ENCODE peak calls at places on chromosomes 12 and 14, in five cellular contexts. N, H, X, O and P are unnamed samples.

GRCh38 chr14:69573841-69574265 is 818 bp downstream of the CCDC177 start:
- DNase-seq in N (no peak), H (peak), X (no peak), O (no peak), P (no peak)

GRCh38 chr12:52837341-52837741 is 3.2 kb upstream of the KRT79 start:
- DNase-seq in N (peak), H (no peak), X (peak), O (no peak), P (peak)

GRCh38 chr14:29390046-29390841 is 537.4 kb downstream of the PRKD1 start:
- DNase-seq in N (no peak), H (no peak), X (no peak), O (no peak), P (no peak)

GRCh38 chr12:11906284-11906935 is 164.3 kb upstream of the BCL2L14 start:
- DNase-seq in N (peak), H (no peak), X (no peak), O (no peak), P (no peak)

GRCh38 chr12:15172423-15172822 is 48.8 kb downstream of the RERG start:
- DNase-seq in N (no peak), H (no peak), X (no peak), O (no peak), P (no peak)

GRCh38 chr14:67532998-67533753 is at the start of gene PLEKHH1:
- DNase-seq in N (peak), H (peak), X (peak), O (peak), P (peak)

GRCh38 chr14:99422220-99423010 is 58.2 kb downstream of the SETD3 start:
- DNase-seq in N (no peak), H (no peak), X (no peak), O (no peak), P (no peak)

GRCh38 chr12:17276196-17276595 is 670.2 kb upstream of the LMO3 start:
- DNase-seq in N (no peak), H (no peak), X (no peak), O (no peak), P (no peak)

GRCh38 chr12:116594325-116595038 is 35.3 kb downstream of the MAP1LC3B2 start:
- DNase-seq in N (no peak), H (no peak), X (no peak), O (no peak), P (no peak)

GRCh38 chr12:42686514-42687172 is 97.1 kb upstream of the PRICKLE1 start:
- DNase-seq in N (peak), H (no peak), X (peak), O (no peak), P (no peak)

GRCh38 chr12:14948672-14949071 is 10.3 kb upstream of the ERP27 start:
- DNase-seq in N (peak), H (no peak), X (no peak), O (no peak), P (no peak)

GRCh38 chr12:130984183-130985058 is 30.7 kb downstream of the ADGRD1 start:
- DNase-seq in N (no peak), H (no peak), X (no peak), O (no peak), P (no peak)

GRCh38 chr12:50641566-50641965 is 122.3 kb upstream of the ATF1 start:
- DNase-seq in N (no peak), H (no peak), X (peak), O (no peak), P (no peak)

GRCh38 chr12:131104464-131105350 is 151.0 kb downstream of the ADGRD1 start:
- DNase-seq in N (peak), H (peak), X (no peak), O (peak), P (no peak)

GRCh38 chr12:108357834-108358579 is 18.9 kb upstream of the CMKLR1 start:
- DNase-seq in N (no peak), H (no peak), X (no peak), O (no peak), P (no peak)

GRCh38 chr12:2733493-2734252 is 61.1 kb upstream of the FKBP4 start:
- DNase-seq in N (no peak), H (peak), X (no peak), O (no peak), P (no peak)

GRCh38 chr12:72471806-72472205 is 199.6 kb downstream of the TRHDE start:
- DNase-seq in N (no peak), H (no peak), X (no peak), O (no peak), P (no peak)
- H3K27ac ChIP-seq in N (no peak), H (no peak), X (no peak), O (no peak), P (no peak)

GRCh38 chr14:103521438-103521961 is 1.1 kb downstream of the CKB start:
- DNase-seq in N (no peak), H (no peak), X (no peak), O (no peak), P (no peak)

GRCh38 chr14:103522649-103523582 is at the start of gene CKB:
- DNase-seq in N (peak), H (peak), X (no peak), O (peak), P (no peak)

GRCh38 chr14:103523583-103523969 is 946 bp upstream of the CKB start:
- DNase-seq in N (no peak), H (no peak), X (no peak), O (no peak), P (no peak)

GRCh38 chr14:103520657-103521437 is 1.8 kb downstream of the CKB start:
- DNase-seq in N (peak), H (peak), X (no peak), O (peak), P (no peak)

GRCh38 chr14:103522028-103522581 is 525 bp downstream of the CKB start:
- DNase-seq in N (no peak), H (no peak), X (no peak), O (no peak), P (no peak)
- H3K27ac ChIP-seq in N (no peak), H (peak), X (no peak), O (peak), P (peak)

GRCh38 chr12:125888921-125889320 is 823.7 kb downstream of the AACS start:
- DNase-seq in N (no peak), H (no peak), X (no peak), O (no peak), P (no peak)

GRCh38 chr12:125890983-125891382 is 825.7 kb downstream of the AACS start:
- DNase-seq in N (no peak), H (no peak), X (no peak), O (no peak), P (no peak)

GRCh38 chr12:125889742-125890141 is 824.5 kb downstream of the AACS start:
- DNase-seq in N (no peak), H (no peak), X (no peak), O (no peak), P (no peak)

GRCh38 chr12:125892276-125892675 is 827.0 kb downstream of the AACS start:
- DNase-seq in N (no peak), H (no peak), X (peak), O (no peak), P (no peak)

DNA sequence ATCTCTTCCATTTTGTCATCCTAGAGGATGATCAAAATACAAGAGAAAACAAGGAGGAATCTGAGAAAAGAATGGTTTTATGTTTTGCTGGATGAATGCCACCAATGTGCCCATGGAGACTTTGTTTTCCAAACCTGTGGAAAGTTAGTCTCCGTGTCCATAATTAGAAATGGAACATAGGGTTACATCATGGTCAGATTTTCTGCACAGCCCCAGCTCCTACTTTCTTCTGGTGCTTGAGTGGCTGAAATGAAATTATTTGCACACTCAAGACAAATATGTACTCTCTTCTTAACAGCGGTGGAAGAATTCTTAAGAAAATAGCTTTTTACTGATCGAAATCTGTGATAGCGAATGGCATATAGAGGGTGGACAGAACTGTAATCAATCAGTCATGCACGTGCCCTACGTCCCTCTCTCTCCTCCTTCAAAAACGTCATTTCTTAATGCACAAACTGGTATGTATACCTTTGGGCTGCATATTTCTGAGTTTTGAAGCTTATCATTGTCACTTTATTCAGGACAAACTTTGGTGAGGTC is 825.2 kb downstream of the AACS start:
- DNase-seq in N (no peak), H (no peak), X (no peak), O (no peak), P (no peak)
- H3K27ac ChIP-seq in N (no peak), H (no peak), X (no peak), O (peak), P (no peak)

DNA sequence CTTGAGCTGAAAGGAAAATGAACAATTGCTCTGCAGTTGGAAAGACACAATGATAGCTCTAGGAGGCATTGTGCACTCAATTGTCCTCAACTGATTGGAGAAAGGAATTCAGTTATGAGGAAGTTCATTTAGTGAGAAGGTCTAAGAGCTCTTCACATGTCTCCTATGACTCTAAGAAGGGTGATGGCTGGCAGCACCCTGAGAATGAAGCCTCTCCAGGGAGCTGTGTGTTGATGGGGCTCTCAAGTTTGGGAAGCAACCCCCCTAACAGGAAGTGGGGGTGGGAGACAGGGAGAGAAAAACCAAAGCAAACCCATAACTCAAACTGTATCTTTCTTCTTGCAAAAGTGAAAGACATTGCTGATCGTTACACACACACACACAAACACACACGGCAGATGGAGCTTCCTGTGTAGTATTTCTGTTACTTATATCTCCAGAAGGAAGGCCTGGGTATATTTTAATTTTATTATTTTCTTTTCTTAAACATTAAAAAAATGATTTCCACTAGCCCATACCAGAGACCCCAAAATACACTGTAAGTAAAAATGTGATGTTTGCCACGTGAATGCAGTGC is 21.2 kb downstream of the CHST11 start:
- DNase-seq in N (no peak), H (no peak), X (no peak), O (no peak), P (no peak)
- H3K27ac ChIP-seq in N (no peak), H (no peak), X (no peak), O (peak), P (no peak)

GRCh38 chr14:22627506-22628263 is 16.5 kb downstream of the OR6J1 start:
- DNase-seq in N (no peak), H (no peak), X (no peak), O (no peak), P (no peak)

GRCh38 chr14:22630066-22630465 is 14.1 kb downstream of the OR6J1 start:
- DNase-seq in N (no peak), H (peak), X (no peak), O (no peak), P (no peak)

GRCh38 chr14:22629357-22629756 is 14.8 kb downstream of the OR6J1 start:
- DNase-seq in N (no peak), H (no peak), X (no peak), O (no peak), P (no peak)

GRCh38 chr14:22623047-22623446 is 21.1 kb downstream of the OR6J1 start:
- DNase-seq in N (no peak), H (no peak), X (no peak), O (no peak), P (no peak)

DNA sequence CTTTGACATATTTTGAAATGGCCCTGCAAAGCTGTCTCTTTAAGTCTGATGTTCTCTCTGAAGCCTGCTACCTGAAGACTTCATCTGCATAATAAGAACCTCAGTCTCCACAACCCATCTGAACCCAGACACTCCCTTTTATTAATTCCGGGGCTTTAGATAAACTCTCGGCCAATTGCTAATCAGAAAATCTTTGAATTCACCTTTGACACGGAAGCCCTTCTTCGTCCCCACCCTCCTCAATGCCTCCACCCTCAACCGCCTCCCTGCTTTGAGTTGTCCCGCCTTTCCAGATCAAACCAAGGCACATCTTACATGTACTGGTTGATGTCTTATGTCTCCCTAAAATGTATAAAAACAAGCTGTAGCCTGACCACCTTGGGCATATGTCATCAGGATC is 17.6 kb downstream of the OR6J1 start:
- DNase-seq in N (no peak), H (no peak), X (no peak), O (no peak), P (no peak)
- H3K27ac ChIP-seq in N (no peak), H (no peak), X (no peak), O (no peak), P (no peak)